ENCODE peak calls at places on chromosomes 4 and X, in five cellular contexts. B is colonic mucosa, J is B cell, N is MM.1S, T is neural progenitor cell. X is an unnamed sample.

GRCh38 chr4:150251752-150252190 is 173.5 kb downstream of the DCLK2 start:
- DNase-seq in B (no peak), J (no peak), N (no peak), T (peak), X (no peak)

GRCh38 chr4:174324246-174324645 is 40.5 kb downstream of the CEP44 start:
- DNase-seq in B (no peak), J (no peak), N (no peak), T (no peak), X (no peak)

GRCh38 chr4:86872135-86872534 is 20.1 kb downstream of the C4orf36 start:
- DNase-seq in B (no peak), J (no peak), N (no peak), T (no peak), X (no peak)

GRCh38 chrX:129115104-129115503 is 408.2 kb downstream of the SMARCA1 start:
- DNase-seq in B (peak), J (no peak), N (peak), T (peak), X (peak)

GRCh38 chr4:122045533-122045932 is 93.7 kb upstream of the TRPC3 start:
- DNase-seq in B (no peak), J (no peak), N (no peak), T (no peak), X (no peak)

GRCh38 chr4:140151700-140152014 is 2.3 kb downstream of the MAML3 start:
- DNase-seq in B (peak), J (peak), N (peak), T (peak), X (no peak)

GRCh38 chr4:92600638-92601037 is 296.9 kb downstream of the GRID2 start:
- DNase-seq in B (no peak), J (no peak), N (no peak), T (peak), X (no peak)

GRCh38 chrX:15384304-15384703 is at the start of gene VEGFD:
- DNase-seq in B (no peak), J (no peak), N (no peak), T (no peak), X (no peak)

GRCh38 chrX:52082578-52082977 is 13.6 kb upstream of the MAGED4B start:
- DNase-seq in B (no peak), J (no peak), N (no peak), T (no peak), X (no peak)

GRCh38 chr4:147899512-147899911 is 167.6 kb downstream of the ARHGAP10 start:
- DNase-seq in B (no peak), J (no peak), N (no peak), T (no peak), X (no peak)

GRCh38 chr4:99885063-99885664 is 9.1 kb downstream of the LAMTOR3 start:
- DNase-seq in B (no peak), J (peak), N (peak), T (peak), X (peak)

GRCh38 chr4:54543088-54543795 is 114.5 kb upstream of the KIT start:
- DNase-seq in B (no peak), J (no peak), N (no peak), T (no peak), X (no peak)

GRCh38 chr4:152310223-152310622 is 225.7 kb downstream of the FBXW7 start:
- DNase-seq in B (no peak), J (no peak), N (peak), T (no peak), X (no peak)

GRCh38 chr4:128521634-128522253 is 234.1 kb upstream of the PGRMC2 start:
- DNase-seq in B (no peak), J (no peak), N (no peak), T (no peak), X (no peak)

GRCh38 chrX:93422693-93423092 is 250.7 kb downstream of the NAP1L3 start:
- DNase-seq in B (peak), J (no peak), N (peak), T (peak), X (peak)

GRCh38 chr4:40888916-40889315 is 139.2 kb downstream of the NSUN7 start:
- DNase-seq in B (no peak), J (no peak), N (no peak), T (no peak), X (no peak)

DNA sequence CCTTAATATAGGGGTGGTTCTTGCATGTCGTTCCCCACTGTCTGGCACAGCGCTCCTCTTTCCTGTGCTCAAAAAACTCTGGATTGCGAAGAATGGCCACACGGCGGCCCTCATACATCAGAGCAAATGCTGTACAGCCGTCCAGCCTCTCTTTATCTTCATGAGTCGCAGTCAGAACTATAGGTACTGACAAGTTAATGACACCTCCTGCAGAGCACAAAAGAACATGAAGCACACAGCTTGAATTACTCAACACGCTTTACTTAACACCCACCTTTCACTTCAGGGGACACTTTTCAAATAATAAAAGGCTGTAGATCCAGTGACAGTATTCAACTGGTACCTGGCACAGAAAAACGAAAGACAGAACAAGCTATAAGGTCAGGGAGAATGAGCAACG is 65.3 kb downstream of the PAPSS1 start:
- DNase-seq in B (no peak), J (no peak), N (no peak), T (peak), X (no peak)
- TF ChIP-seq CTCF in B (no peak), J (no peak), N (no peak), T (peak), X (no peak)

GRCh38 chr4:6907658-6908191 is 1.9 kb upstream of the TBC1D14 start:
- DNase-seq in B (peak), J (no peak), N (no peak), T (peak), X (peak)
- TF ChIP-seq CTCF in B (peak), J (no peak), N (peak), T (peak), X (peak)

DNA sequence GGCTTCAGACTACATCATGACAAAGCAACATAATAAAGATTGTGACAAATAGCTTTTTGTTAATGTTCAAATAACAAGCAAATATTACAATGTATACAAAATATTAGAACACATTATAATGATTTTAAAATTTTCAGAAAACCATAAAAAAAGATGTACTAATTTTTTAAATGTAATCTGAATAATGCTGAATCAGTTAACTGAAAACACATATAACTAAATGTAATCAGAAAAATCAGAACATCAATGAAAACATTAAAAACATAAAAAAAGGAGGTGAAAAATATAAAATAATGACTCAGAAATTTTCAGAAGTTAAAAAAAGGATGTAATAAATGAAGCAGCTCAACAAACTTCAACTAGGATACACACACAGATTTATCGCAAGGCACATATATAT is 53.5 kb downstream of the ZNF721 start:
- DNase-seq in B (no peak), J (no peak), N (no peak), T (no peak), X (no peak)
- TF ChIP-seq CTCF in B (no peak), J (no peak), N (no peak), T (no peak), X (no peak)

DNA sequence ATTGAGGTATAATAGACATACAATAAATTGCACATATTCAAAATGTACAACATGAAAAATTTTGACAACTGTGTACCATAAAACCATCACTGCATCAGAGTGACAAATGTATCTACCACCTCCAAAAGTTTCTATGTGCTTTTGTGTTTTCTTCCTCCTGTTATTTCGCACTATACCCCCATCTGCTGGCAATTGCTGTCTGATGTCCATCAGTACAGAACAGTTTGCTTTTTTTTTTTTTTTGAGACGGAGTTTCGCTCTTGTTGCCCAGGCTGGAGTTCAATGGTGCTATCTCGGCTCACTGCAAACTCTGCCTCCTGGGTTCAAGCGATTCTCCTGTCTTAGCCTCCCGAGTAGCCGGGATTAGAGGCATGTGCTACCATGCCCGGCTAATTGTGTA is 154.3 kb upstream of the GIMD1 start:
- DNase-seq in B (no peak), J (no peak), N (no peak), T (peak), X (no peak)
- TF ChIP-seq CTCF in B (no peak), J (no peak), N (no peak), T (peak), X (no peak)

DNA sequence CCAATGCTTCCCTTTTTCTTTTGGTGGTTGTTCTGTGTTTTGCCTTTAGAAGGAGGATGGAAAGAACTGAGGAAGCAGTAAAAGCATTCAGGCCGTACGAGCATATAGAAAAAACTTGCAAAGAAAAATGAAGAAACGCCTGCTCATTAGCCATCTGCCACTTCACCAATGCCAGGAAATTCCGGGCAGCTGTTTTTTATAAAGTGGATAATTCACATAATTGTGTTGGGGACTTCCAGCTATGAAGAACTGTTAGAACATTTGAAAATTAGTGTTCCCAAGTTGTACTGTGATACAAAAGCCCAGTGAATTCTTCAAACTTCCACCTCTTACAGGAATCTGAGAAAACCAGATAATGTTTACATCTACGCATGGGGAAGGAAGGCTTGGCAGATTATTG is 11.7 kb downstream of the RELL1 start:
- DNase-seq in B (no peak), J (no peak), N (no peak), T (no peak), X (no peak)
- TF ChIP-seq CTCF in B (no peak), J (no peak), N (no peak), T (no peak), X (no peak)

DNA sequence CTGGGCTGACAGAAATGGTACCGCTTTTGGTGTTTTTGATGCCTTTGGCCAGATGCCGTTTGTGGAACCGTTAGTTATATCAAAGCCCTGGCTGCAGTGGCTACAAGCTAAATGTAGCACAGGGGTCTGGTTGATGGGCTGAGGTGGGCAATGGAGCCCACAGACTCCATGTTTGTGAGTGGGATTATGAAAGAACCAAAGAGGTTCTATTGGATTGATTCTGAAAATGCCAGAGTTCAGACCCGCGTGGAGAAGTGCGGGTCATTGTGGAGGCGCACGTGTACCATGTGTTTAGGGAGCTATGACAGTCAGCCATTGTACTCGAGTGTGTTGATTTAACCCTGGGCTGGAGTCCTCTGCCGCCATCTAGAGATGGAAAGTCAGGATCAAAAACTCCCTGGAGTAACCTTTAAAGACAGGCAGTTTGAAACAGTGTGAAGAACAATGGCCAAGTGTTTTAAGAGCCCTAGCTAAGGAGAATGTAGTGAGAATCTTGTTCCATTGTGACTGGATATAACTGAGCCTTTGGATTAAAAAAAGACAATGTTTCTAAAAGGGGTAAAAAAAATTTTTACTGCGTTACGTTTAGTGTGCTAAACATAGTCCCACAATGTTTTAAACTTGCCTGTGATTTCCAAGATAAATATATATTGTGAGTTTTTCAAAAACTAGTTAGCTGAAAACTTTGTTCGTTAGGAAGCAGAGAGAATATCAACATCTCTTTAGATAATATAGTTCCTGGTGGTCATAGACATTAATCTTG is 12.7 kb downstream of the ART3 start:
- DNase-seq in B (peak), J (no peak), N (peak), T (peak), X (peak)
- TF ChIP-seq CTCF in B (peak), J (no peak), N (peak), T (peak), X (no peak)

GRCh38 chr4:52842788-52843187 is 19.3 kb upstream of the RASL11B start:
- DNase-seq in B (no peak), J (no peak), N (no peak), T (peak), X (no peak)
- TF ChIP-seq CTCF in B (no peak), J (no peak), N (no peak), T (no peak), X (no peak)

GRCh38 chr4:15245006-15245530 is 182.8 kb upstream of the C1QTNF7 start:
- DNase-seq in B (no peak), J (no peak), N (no peak), T (no peak), X (no peak)
- TF ChIP-seq CTCF in B (no peak), J (no peak), N (no peak), T (no peak), X (no peak)

GRCh38 chrX:131621650-131622049 is 77.8 kb downstream of the OR13H1 start:
- DNase-seq in B (no peak), J (no peak), N (no peak), T (no peak), X (no peak)

GRCh38 chrX:131626681-131627296 is 82.9 kb downstream of the OR13H1 start:
- DNase-seq in B (no peak), J (no peak), N (no peak), T (peak), X (no peak)
- TF ChIP-seq CTCF in B (no peak), J (no peak), N (no peak), T (peak), X (no peak)

GRCh38 chrX:47198687-47199080 is 5.1 kb downstream of the UBA1 start:
- DNase-seq in B (no peak), J (no peak), N (no peak), T (no peak), X (no peak)

GRCh38 chrX:47199286-47199685 is 5.7 kb downstream of the UBA1 start:
- DNase-seq in B (no peak), J (no peak), N (no peak), T (no peak), X (no peak)

GRCh38 chrX:47201545-47201944 is 7.9 kb downstream of the UBA1 start:
- DNase-seq in B (no peak), J (no peak), N (no peak), T (no peak), X (no peak)

GRCh38 chrX:47202316-47202715 is 8.7 kb downstream of the UBA1 start:
- DNase-seq in B (no peak), J (no peak), N (no peak), T (no peak), X (no peak)

DNA sequence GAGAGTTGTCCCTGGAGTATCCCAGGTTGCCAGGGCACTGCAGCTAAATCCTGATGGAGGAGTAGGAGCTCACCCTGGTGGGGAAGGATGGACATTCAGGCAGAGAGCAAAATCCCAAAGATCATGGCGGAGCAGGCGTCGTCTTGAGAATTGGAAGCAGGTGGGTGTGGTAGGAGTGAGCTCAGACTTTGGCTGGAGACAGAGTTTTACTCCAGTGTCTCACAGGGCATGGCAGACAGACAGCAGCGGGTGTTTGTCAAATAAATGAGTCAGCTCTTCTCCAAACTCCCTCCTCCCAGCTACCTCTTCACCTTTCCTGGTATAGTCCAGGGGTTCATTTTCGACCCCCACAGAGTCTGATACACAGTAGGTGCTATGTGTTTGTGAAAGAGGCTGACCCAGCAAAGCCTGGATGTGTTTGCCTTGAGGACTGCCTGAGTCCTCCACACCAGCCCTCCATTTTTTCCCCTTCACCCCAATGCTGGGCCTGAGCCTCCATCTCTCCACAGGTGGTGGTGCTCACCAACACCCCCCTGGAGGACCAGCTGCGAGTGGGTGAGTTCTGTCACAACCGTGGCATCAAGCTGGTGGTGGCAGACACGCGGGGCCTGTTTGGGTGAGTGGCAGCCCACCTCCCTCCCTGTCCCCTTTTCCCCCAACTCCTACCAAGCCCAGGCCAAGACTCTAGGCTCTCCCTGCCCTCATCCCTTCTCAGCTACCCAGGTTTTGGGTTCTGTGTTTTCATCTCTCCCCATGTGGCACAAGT is 6.9 kb downstream of the UBA1 start:
- DNase-seq in B (peak), J (no peak), N (no peak), T (no peak), X (no peak)
- TF ChIP-seq CTCF in B (no peak), J (no peak), N (no peak), T (no peak), X (no peak)